ENCODE peak calls at places on chromosome 22, in six cellular contexts. W is GM23248; N is cardiac muscle cell; U is stomach; B is naive thymus-derived CD4-positive, alpha-beta T cell; Y is AG04450. F is an unnamed sample. For H3K9me3, the result is how much of the 10 kb centered on the place peaks cover.

GRCh38 chr22:44916281-44917231 is 93.2 kb downstream of the PHF21B start:
- DNase-seq in U (no peak), Y (no peak), N (no peak), B (no peak), W (no peak), F (no peak)

GRCh38 chr22:16609548-16610261 is 17.1 kb upstream of the CCT8L2 start:
- DNase-seq in Y (no peak), W (no peak), N (no peak), U (no peak), B (no peak), F (no peak)

GRCh38 chr22:26564672-26565071 is 25.3 kb downstream of the TPST2 start:
- DNase-seq in N (no peak), U (no peak), B (no peak), W (no peak), Y (no peak), F (no peak)

GRCh38 chr22:41998361-41999261 is at the start of gene WBP2NL:
- DNase-seq in N (no peak), U (peak), W (peak), Y (peak), B (peak), F (peak)

GRCh38 chr22:24076091-24076867 is 65.2 kb downstream of the CABIN1 start:
- DNase-seq in B (no peak), Y (no peak), U (no peak), W (peak), N (no peak), F (no peak)

GRCh38 chr22:39292561-39293074 is 26.8 kb downstream of the RPL3 start:
- DNase-seq in U (peak), N (peak), Y (peak), W (peak), B (no peak), F (peak)

GRCh38 chr22:30860176-30861105 is 108.1 kb downstream of the MORC2 start:
- DNase-seq in Y (no peak), N (no peak), W (no peak), U (peak), B (no peak), F (no peak)

GRCh38 chr22:50561401-50562074 is 1.2 kb downstream of the SYCE3 start:
- DNase-seq in N (no peak), W (no peak), Y (no peak), U (no peak), B (no peak), F (no peak)

GRCh38 chr22:22103078-22103593 is 120.5 kb upstream of the TOP3B start:
- DNase-seq in Y (no peak), W (peak), N (no peak), B (no peak), U (no peak), F (no peak)

GRCh38 chr22:50672471-50673230 is at the start of gene SHANK3:
- DNase-seq in W (no peak), N (no peak), B (no peak), U (no peak), Y (no peak), F (peak)

GRCh38 chr22:45882881-45883810 is 93.8 kb downstream of the WNT7B start:
- DNase-seq in W (no peak), B (no peak), Y (no peak), N (no peak), U (no peak), F (no peak)

GRCh38 chr22:20882855-20883254 is 24.0 kb downstream of the SNAP29 start:
- DNase-seq in B (no peak), W (no peak), Y (no peak), N (no peak), U (no peak), F (no peak)

GRCh38 chr22:48653929-48654328 is 1173.7 kb downstream of the BRD1 start:
- DNase-seq in U (no peak), N (no peak), B (no peak), Y (no peak), W (no peak), F (no peak)
- H3K9me3 ChIP-seq in U (under half), N (under half), B (under half), Y (half or more), W (under half), F (under half)

DNA sequence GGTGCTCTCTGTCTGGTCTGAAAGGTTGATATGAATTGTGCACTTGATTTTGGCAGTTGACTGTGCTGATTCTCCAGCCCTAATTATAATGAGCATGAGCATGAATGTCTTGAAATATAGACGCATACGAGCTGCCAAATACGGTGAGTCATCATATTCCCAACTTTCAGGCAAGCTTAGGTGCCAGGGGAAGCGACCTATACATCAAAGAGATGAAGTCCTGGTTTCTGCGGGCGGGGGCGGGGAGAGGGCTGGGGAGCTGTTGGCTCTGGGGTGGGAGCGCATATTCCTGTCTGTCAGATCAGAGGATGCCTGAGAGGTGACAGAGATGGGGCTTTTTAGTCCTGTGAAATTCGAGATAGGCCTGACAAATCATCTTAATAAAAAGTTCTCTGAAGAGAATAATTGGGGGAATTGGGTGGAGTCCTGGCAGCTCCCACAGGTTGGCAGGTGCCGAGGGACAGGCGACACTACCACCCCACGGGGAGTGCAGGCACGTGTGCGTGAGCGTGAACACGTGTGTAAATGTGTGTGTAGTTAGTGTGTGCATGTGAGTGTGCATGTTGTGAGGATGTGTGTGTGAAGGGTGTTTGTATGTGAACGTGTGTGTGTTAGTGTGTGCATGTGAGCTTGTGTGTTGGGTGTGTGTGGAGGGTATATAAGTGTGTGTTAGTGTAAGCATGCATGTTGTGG is 865.3 kb downstream of the TBC1D22A start:
- DNase-seq in U (no peak), B (no peak), N (no peak), Y (no peak), W (no peak), F (peak)
- H3K9me3 ChIP-seq in U (under half), B (under half), N (under half), Y (half or more), W (under half), F (under half)

GRCh38 chr22:10727393-10727792 is 4800.6 kb upstream of the OR11H1 start:
- DNase-seq in N (no peak), B (no peak), U (no peak), W (no peak), Y (no peak), F (no peak)
- H3K9me3 ChIP-seq in N (under half), B (under half), U (half or more), W (under half), Y (half or more), F (under half)

GRCh38 chr22:47228767-47229166 is 466.3 kb downstream of the TBC1D22A start:
- DNase-seq in N (no peak), W (peak), B (no peak), U (no peak), Y (no peak), F (no peak)
- H3K9me3 ChIP-seq in N (under half), W (under half), B (under half), U (under half), Y (under half), F (under half)

DNA sequence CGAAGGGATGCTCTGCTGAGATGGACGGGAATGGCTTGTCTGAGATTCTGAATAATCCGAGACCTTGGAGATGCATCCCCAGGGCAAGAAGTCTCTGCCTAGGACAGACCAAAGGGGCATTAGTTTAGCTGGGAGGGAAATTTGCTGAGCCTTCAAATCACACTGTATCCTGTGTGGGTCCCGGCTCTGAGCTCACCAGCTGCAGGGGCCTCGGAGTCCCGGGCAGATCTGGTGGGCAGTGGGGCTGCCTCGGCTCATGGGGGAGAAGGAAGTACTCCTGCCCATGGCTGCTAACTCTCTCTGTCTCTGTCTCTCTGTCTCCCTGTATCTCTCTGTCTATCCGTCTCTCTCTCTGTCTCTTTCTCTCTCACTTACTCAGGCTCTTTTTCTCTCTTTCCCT is 522.4 kb downstream of the TBC1D22A start:
- DNase-seq in B (no peak), N (no peak), U (no peak), W (no peak), Y (no peak), F (no peak)
- H3K9me3 ChIP-seq in B (under half), N (under half), U (under half), W (under half), Y (under half), F (under half)

F was measured in lung.